ENCODE peak calls at places on chromosome 19, in six cellular contexts. Z, V, H, L, Y and G are unnamed samples.

GRCh38 chr19:48739400-48739825 is 997 bp downstream of the RASIP1 start:
- DNase-seq in Z (no peak), V (no peak), H (no peak), L (no peak), Y (no peak), G (no peak)

GRCh38 chr19:51246153-51246552 is 4.7 kb upstream of the SIGLECL1 start:
- DNase-seq in Z (no peak), V (no peak), H (no peak), L (no peak), Y (no peak), G (no peak)

GRCh38 chr19:34306213-34306661 is 51.9 kb downstream of the GARRE1 start:
- DNase-seq in Z (peak), V (no peak), H (no peak), L (peak), Y (no peak), G (no peak)

GRCh38 chr19:12293771-12294307 is 844 bp downstream of the ZNF44 start:
- DNase-seq in Z (peak), V (peak), H (no peak), L (peak), Y (peak), G (peak)

GRCh38 chr19:13784731-13785452 is 10.4 kb upstream of the ZSWIM4 start:
- DNase-seq in Z (peak), V (no peak), H (no peak), L (peak), Y (peak), G (peak)

GRCh38 chr19:57437931-57438330 is 2.8 kb downstream of the ZNF749 start:
- DNase-seq in Z (no peak), V (no peak), H (no peak), L (no peak), Y (no peak), G (no peak)

GRCh38 chr19:51799998-51800848 is 5.3 kb downstream of the FPR3 start:
- DNase-seq in Z (no peak), V (no peak), H (no peak), L (no peak), Y (peak), G (no peak)

GRCh38 chr19:38389101-38389925 is 816 bp downstream of the SPRED3 start:
- DNase-seq in Z (no peak), V (no peak), H (no peak), L (no peak), Y (no peak), G (peak)

GRCh38 chr19:38665950-38666661 is 18.7 kb downstream of the ACTN4 start:
- DNase-seq in Z (peak), V (peak), H (no peak), L (no peak), Y (peak), G (no peak)

GRCh38 chr19:7076151-7076550 is 6.6 kb downstream of the ZNF557 start:
- DNase-seq in Z (no peak), V (no peak), H (no peak), L (no peak), Y (no peak), G (no peak)

GRCh38 chr19:40200352-40201099 is 9.3 kb downstream of the MAP3K10 start:
- DNase-seq in Z (no peak), V (no peak), H (no peak), L (no peak), Y (no peak), G (no peak)

GRCh38 chr19:4581381-4582111 is 22.1 kb upstream of the SEMA6B start:
- DNase-seq in Z (no peak), V (no peak), H (no peak), L (no peak), Y (no peak), G (no peak)

GRCh38 chr19:1313695-1314613 is 28.3 kb downstream of the EFNA2 start:
- DNase-seq in Z (no peak), V (peak), H (no peak), L (no peak), Y (no peak), G (peak)

GRCh38 chr19:1311543-1312091 is 25.9 kb downstream of the EFNA2 start:
- DNase-seq in Z (no peak), V (no peak), H (no peak), L (no peak), Y (no peak), G (peak)

GRCh38 chr19:1310853-1311180 is 25.1 kb downstream of the EFNA2 start:
- DNase-seq in Z (no peak), V (no peak), H (no peak), L (no peak), Y (no peak), G (no peak)

GRCh38 chr19:1315470-1316166 is 29.9 kb downstream of the EFNA2 start:
- DNase-seq in Z (peak), V (no peak), H (no peak), L (peak), Y (peak), G (peak)

GRCh38 chr19:1312732-1313694 is 27.3 kb downstream of the EFNA2 start:
- DNase-seq in Z (peak), V (no peak), H (no peak), L (no peak), Y (no peak), G (peak)
- TF ChIP-seq EP300 in Z (no peak), V (no peak), H (no peak), L (no peak), Y (no peak), G (no peak)

DNA sequence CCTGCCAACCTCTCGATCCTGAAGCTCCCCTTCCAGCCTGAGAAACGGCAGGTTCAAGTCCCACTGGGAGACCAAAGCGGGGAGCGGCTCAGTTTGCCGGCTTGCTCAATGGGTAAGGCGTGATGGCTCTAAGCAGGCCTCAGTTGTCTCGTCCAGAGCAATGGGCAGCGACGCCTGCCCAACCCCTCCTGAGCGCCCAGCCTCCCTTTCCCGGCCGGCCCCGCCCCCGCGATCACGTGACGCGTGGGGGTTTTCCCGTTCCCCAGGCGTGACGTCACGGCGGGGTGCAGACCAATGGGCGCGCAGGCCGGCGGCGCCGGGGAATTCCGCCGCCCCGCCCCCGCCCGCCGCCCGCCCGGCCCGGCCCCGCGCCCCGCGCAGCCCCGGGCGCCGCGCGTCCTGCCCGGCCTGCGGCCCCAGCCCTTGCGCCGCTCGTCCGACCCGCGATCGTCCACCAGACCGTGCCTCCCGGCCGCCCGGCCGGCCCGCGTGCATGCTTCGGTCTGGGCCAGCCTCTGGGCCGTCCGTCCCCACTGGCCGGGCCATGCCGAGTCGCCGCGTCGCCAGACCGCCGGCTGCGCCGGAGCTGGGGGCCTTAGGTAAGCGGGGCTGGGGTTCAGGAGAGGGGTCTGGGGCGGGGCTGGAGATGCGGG is at the start of gene RELB:
- DNase-seq in Z (peak), V (peak), H (peak), L (peak), Y (peak), G (peak)
- TF ChIP-seq EP300 in Z (peak), V (no peak), H (no peak), L (peak), Y (peak), G (no peak)

GRCh38 chr19:2549701-2550191 is 73.8 kb downstream of the GADD45B start:
- DNase-seq in Z (peak), V (no peak), H (peak), L (peak), Y (peak), G (no peak)
- TF ChIP-seq EP300 in Z (peak), V (no peak), H (no peak), L (no peak), Y (no peak), G (no peak)

GRCh38 chr19:1532003-1532402 is 8.1 kb downstream of the PLK5 start:
- DNase-seq in Z (no peak), V (no peak), H (no peak), L (no peak), Y (no peak), G (no peak)

GRCh38 chr19:1534972-1535371 is 11.1 kb downstream of the PLK5 start:
- DNase-seq in Z (no peak), V (no peak), H (no peak), L (no peak), Y (no peak), G (no peak)

GRCh38 chr19:1531587-1531986 is 7.7 kb downstream of the PLK5 start:
- DNase-seq in Z (no peak), V (no peak), H (no peak), L (no peak), Y (no peak), G (no peak)

GRCh38 chr19:1529430-1529816 is 5.5 kb downstream of the PLK5 start:
- DNase-seq in Z (no peak), V (no peak), H (no peak), L (no peak), Y (no peak), G (no peak)

DNA sequence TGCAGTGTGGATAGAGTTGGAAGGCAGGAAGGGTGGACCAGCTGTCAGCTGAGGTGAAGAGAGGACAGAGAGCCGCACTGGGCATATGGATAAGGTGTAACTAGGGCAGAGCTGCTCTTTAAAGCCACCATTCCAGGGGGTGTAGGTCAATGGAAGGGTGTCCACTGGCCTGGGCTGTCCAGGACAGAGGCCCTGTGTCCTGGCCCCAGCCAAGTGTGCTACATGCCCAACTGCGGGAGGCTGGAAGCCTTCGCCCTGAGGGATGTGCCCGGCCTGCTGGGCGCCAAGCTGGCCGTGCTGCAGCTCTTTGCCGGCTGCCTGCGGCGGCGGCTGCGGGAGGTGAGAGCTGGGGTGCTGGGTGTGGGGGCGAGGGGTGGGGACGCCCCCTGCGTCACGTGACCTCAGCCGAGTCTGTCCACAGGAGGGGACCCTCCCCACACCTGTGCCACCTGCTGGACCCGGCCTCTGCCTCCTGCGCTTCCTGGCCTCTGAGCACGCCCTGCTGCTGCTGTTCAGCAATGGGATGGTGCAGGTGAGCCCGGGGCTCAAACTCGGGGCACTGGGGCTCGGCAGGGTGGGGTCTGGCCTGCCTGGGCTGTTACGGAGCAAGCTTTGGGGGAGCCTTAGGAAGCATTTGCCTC is 9.8 kb downstream of the PLK5 start:
- DNase-seq in Z (no peak), V (no peak), H (no peak), L (no peak), Y (no peak), G (no peak)
- TF ChIP-seq EP300 in Z (no peak), V (no peak), H (no peak), L (no peak), Y (no peak), G (no peak)